ENCODE peak calls at places on chromosomes 2 and 18, in seven cellular contexts. T is trophoblast cell, W is mesendoderm, A is H1, I is mesenchymal stem cell, G is neuronal stem cell, Z is IMR-90. E is an unnamed sample.

GRCh38 chr2:119864318-119864717 is 104.6 kb downstream of the PTPN4 start:
- DNase-seq in T (peak; percentile 45), W (no peak), A (no peak), I (no peak), G (no peak), Z (no peak), E (no peak)

GRCh38 chr2:134206573-134206972 is 47.3 kb upstream of the MGAT5 start:
- DNase-seq in T (no peak), W (peak; percentile 48), A (no peak), I (peak; percentile 68), G (no peak), Z (peak; percentile 66), E (no peak)

GRCh38 chr2:20072436-20073158 is 21.2 kb upstream of the LAPTM4A start:
- DNase-seq in T (peak; percentile 33), W (no peak), A (no peak), I (no peak), G (no peak), Z (no peak), E (no peak)

GRCh38 chr2:58939388-58939787 is 698.3 kb upstream of the FANCL start:
- DNase-seq in T (peak; percentile 48), W (peak; percentile 44), A (no peak), I (peak; percentile 95), G (no peak), Z (peak; percentile 90), E (no peak)

GRCh38 chr2:23418490-23418911 is 33.5 kb downstream of the KLHL29 start:
- DNase-seq in T (peak; percentile 67), W (no peak), A (no peak), I (peak; percentile 94), G (no peak), Z (peak; percentile 90), E (no peak)

GRCh38 chr2:217830807-217831206 is 172.0 kb downstream of the TNS1 start:
- DNase-seq in T (no peak), W (no peak), A (no peak), I (no peak), G (no peak), Z (no peak), E (no peak)

GRCh38 chr2:172953970-172954852 is 121.4 kb upstream of the MAP3K20 start:
- DNase-seq in T (peak; percentile 93), W (peak; percentile 10), A (no peak), I (no peak), G (no peak), Z (peak; percentile 24), E (no peak)

GRCh38 chr2:108492364-108492763 is 41.9 kb upstream of the LIMS1 start:
- DNase-seq in T (peak; percentile 95), W (peak; percentile 9), A (no peak), I (peak; percentile 98), G (no peak), Z (peak; percentile 94), E (no peak)

GRCh38 chr18:22275706-22276333 is 106.4 kb downstream of the GATA6 start:
- DNase-seq in T (no peak), W (no peak), A (no peak), I (no peak), G (no peak), Z (no peak), E (no peak)

GRCh38 chr18:22564036-22564435 is 146.3 kb upstream of the CTAGE1 start:
- DNase-seq in T (no peak), W (no peak), A (no peak), I (no peak), G (no peak), Z (peak; percentile 71), E (no peak)

GRCh38 chr18:33495278-33495677 is 54.8 kb upstream of the CCDC178 start:
- DNase-seq in T (peak; percentile 16), W (peak; percentile 79), A (peak; percentile 44), I (peak; percentile 69), G (peak; percentile 14), Z (peak; percentile 13), E (peak; percentile 66)

GRCh38 chr2:73970850-73971471 is 13.7 kb upstream of the TET3 start:
- DNase-seq in T (no peak), W (peak; percentile 18), A (no peak), I (no peak), G (no peak), Z (no peak), E (no peak)

GRCh38 chr2:73970268-73970803 is 14.4 kb upstream of the TET3 start:
- DNase-seq in T (no peak), W (no peak), A (no peak), I (no peak), G (no peak), Z (no peak), E (no peak)

GRCh38 chr2:73971722-73972121 is 13.0 kb upstream of the TET3 start:
- DNase-seq in T (no peak), W (no peak), A (no peak), I (no peak), G (no peak), Z (no peak), E (no peak)

GRCh38 chr2:73969356-73969755 is 15.4 kb upstream of the TET3 start:
- DNase-seq in T (no peak), W (no peak), A (no peak), I (peak; percentile 56), G (no peak), Z (no peak), E (no peak)

GRCh38 chr2:73968357-73968937 is 16.3 kb upstream of the TET3 start:
- DNase-seq in T (no peak), W (no peak), A (no peak), I (no peak), G (no peak), Z (no peak), E (no peak)
- H2BK5ac ChIP-seq in T (no peak overlapping the region), W (no peak overlapping the region), A (no peak overlapping the region), I (no peak overlapping the region), G (no peak overlapping the region), Z (no peak overlapping the region), E (no peak overlapping the region)

DNA sequence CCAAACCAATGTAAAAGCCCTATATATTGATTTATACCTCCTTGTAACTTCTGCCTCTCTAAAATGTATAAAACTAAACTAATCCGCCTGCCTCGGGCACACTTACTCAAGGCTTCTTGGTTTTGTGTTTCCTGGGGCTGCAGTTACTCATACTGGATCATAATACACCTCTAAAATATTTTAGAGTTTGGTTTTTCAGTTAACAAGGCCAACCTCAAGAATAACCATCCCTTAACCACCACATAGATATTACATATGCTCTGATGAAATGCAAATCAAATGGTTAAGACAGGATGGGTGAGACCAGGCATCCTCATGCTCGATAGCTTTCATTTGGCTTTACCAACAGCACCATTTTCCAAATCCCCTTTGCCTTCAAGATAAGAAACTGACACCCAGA is 46.4 kb downstream of the UXS1 start:
- DNase-seq in T (no peak), W (no peak), A (no peak), I (no peak), G (no peak), Z (peak; percentile 12), E (no peak)
- H3K4me2 ChIP-seq in T (no peak overlapping the region), W (no peak overlapping the region), A (no peak overlapping the region), I (no peak overlapping the region), G (no peak overlapping the region), Z (no peak overlapping the region), E (no peak overlapping the region)

DNA sequence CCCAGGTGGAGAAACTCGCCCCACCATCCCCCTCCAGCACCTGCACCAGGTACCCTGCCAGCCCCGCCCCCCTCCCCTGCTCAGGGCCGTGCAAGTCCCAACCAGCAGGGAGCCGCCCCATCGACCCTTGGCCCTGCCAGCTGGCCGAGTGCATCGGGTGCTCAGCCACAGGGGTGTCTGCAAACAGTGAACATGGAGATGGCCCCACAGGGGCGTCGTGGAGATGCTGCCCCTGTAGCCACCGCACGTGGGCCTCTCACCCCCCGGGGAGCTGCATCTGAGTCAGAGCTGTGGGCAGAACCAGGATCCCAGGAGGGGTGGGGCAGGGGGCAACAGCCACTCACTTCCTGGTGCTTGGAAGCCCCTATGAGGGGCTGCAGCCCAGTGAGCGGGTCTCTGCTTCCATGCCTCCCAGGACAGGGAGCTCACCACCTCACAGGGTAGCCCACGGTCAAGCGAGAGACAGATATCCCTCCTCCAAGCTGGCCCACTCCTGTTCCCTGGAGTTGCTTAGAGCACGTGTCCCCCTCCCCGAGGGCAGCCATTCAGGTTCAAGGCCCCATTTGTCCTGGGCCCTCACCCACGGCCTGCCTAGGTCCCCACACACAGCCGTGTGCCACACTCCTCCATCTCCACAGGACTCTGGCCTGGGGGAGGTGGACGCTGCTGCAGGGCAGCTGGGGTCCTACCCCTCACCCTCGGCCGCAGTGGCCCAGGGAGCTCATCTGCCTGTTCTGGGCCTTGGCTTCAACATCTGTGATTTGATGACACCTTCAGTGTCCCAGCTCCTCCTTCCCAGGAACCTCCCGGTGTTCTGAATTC is 1.1 kb upstream of the MAB21L4 start:
- DNase-seq in T (no peak), W (no peak), A (no peak), I (no peak), G (no peak), Z (no peak), E (no peak)
- H2BK5ac ChIP-seq in T (no peak overlapping the region), W (no peak overlapping the region), A (no peak overlapping the region), I (no peak overlapping the region), G (no peak overlapping the region), Z (no peak overlapping the region), E (no peak overlapping the region)

GRCh38 chr2:12338946-12339697 is 377.6 kb upstream of the TRIB2 start:
- DNase-seq in T (no peak), W (no peak), A (no peak), I (no peak), G (no peak), Z (no peak), E (no peak)

GRCh38 chr2:12341215-12341614 is 375.5 kb upstream of the TRIB2 start:
- DNase-seq in T (no peak), W (no peak), A (no peak), I (no peak), G (no peak), Z (no peak), E (no peak)

GRCh38 chr2:12340164-12340563 is 376.6 kb upstream of the TRIB2 start:
- DNase-seq in T (no peak), W (no peak), A (no peak), I (peak; percentile 72), G (no peak), Z (peak; percentile 87), E (no peak)

GRCh38 chr2:12347049-12347448 is 369.7 kb upstream of the TRIB2 start:
- DNase-seq in T (no peak), W (no peak), A (no peak), I (peak; percentile 37), G (no peak), Z (peak; percentile 31), E (no peak)

DNA sequence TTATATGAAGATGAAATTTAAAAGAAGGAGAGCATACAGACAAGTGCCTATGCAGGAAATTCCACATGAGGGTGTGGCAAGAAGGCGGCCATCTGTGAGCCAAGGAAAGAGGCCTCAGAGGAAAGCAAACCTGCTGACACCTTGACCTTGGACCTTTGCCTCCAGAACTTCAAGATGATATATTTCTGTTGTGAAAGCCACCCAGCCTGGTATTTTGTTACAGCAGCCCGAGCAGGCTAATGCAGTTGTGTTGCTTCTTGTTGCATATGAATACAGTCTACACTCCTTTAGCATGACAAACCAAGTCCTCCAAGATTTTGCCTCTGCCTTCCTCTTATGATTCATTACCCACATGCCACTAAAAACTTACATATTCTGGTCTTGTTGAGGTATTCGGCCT is 374.8 kb upstream of the TRIB2 start:
- DNase-seq in T (peak; percentile 23), W (no peak), A (no peak), I (no peak), G (no peak), Z (no peak), E (no peak)
- H3K4me2 ChIP-seq in T (no peak overlapping the region), W (no peak overlapping the region), A (no peak overlapping the region), I (no peak overlapping the region), G (no peak overlapping the region), Z (no peak overlapping the region), E (no peak overlapping the region)

E was measured in H9.